ENCODE peak calls at places on chromosomes 5 and 9, in nine cellular contexts. One of them, this sample, is unnamed.

GRCh38 chr5:178376906-178377582 is 144.4 kb upstream of the PHYKPL start:
- DNase-seq in colonic mucosa: no peak
- DNase-seq in DMS 273 treated with DMSO at 0.1 percent for 48 hours: no peak
- DNase-seq in lower lobe of right lung: no peak
- DNase-seq in dermis microvascular lymphatic vessel endothelial cell: no peak
- DNase-seq in T-helper 17 cell: no peak
- DNase-seq in GM23248: no peak
- DNase-seq in activated CD4-positive, alpha-beta T cell treated with anti-CD3 and anti-CD28 coated beads, Interleukin-2, amount 50 U/mL, for 48 hours: no peak
- DNase-seq in AG04449: no peak
- DNase-seq in this sample: no peak

GRCh38 chr9:131603199-131603598 is 57.9 kb downstream of the PRRT1B start:
- DNase-seq in GM23248: no peak
- DNase-seq in dermis microvascular lymphatic vessel endothelial cell: no peak
- DNase-seq in colonic mucosa: no peak
- DNase-seq in activated CD4-positive, alpha-beta T cell treated with anti-CD3 and anti-CD28 coated beads, Interleukin-2, amount 50 U/mL, for 48 hours: no peak
- DNase-seq in lower lobe of right lung: no peak
- DNase-seq in DMS 273 treated with DMSO at 0.1 percent for 48 hours: no peak
- DNase-seq in AG04449: no peak
- DNase-seq in T-helper 17 cell: no peak
- DNase-seq in this sample: no peak

GRCh38 chr5:51544386-51544785 is 161.1 kb downstream of the ISL1 start:
- DNase-seq in lower lobe of right lung: no peak
- DNase-seq in DMS 273 treated with DMSO at 0.1 percent for 48 hours: no peak
- DNase-seq in T-helper 17 cell: no peak
- DNase-seq in AG04449: no peak
- DNase-seq in GM23248: no peak
- DNase-seq in dermis microvascular lymphatic vessel endothelial cell: no peak
- DNase-seq in activated CD4-positive, alpha-beta T cell treated with anti-CD3 and anti-CD28 coated beads, Interleukin-2, amount 50 U/mL, for 48 hours: no peak
- DNase-seq in colonic mucosa: no peak
- DNase-seq in this sample: no peak

GRCh38 chr5:96572864-96573512 is 89.2 kb upstream of the CAST start:
- DNase-seq in dermis microvascular lymphatic vessel endothelial cell: peak
- DNase-seq in AG04449: peak
- DNase-seq in T-helper 17 cell: no peak
- DNase-seq in colonic mucosa: no peak
- DNase-seq in lower lobe of right lung: no peak
- DNase-seq in activated CD4-positive, alpha-beta T cell treated with anti-CD3 and anti-CD28 coated beads, Interleukin-2, amount 50 U/mL, for 48 hours: no peak
- DNase-seq in GM23248: peak
- DNase-seq in DMS 273 treated with DMSO at 0.1 percent for 48 hours: peak
- DNase-seq in this sample: no peak

GRCh38 chr5:168209561-168209960 is 81.9 kb upstream of the WWC1 start:
- DNase-seq in AG04449: peak
- DNase-seq in GM23248: peak
- DNase-seq in T-helper 17 cell: no peak
- DNase-seq in lower lobe of right lung: no peak
- DNase-seq in activated CD4-positive, alpha-beta T cell treated with anti-CD3 and anti-CD28 coated beads, Interleukin-2, amount 50 U/mL, for 48 hours: no peak
- DNase-seq in DMS 273 treated with DMSO at 0.1 percent for 48 hours: no peak
- DNase-seq in dermis microvascular lymphatic vessel endothelial cell: no peak
- DNase-seq in colonic mucosa: no peak
- DNase-seq in this sample: no peak

GRCh38 chr9:120841930-120842684 is 615 bp downstream of the PSMD5 start:
- DNase-seq in T-helper 17 cell: no peak
- DNase-seq in activated CD4-positive, alpha-beta T cell treated with anti-CD3 and anti-CD28 coated beads, Interleukin-2, amount 50 U/mL, for 48 hours: no peak
- DNase-seq in AG04449: no peak
- DNase-seq in dermis microvascular lymphatic vessel endothelial cell: peak
- DNase-seq in lower lobe of right lung: no peak
- DNase-seq in DMS 273 treated with DMSO at 0.1 percent for 48 hours: no peak
- DNase-seq in GM23248: peak
- DNase-seq in colonic mucosa: no peak
- DNase-seq in this sample: no peak

GRCh38 chr5:141484499-141485304 is at the start of gene PCDHGC4:
- DNase-seq in AG04449: no peak
- DNase-seq in lower lobe of right lung: no peak
- DNase-seq in DMS 273 treated with DMSO at 0.1 percent for 48 hours: no peak
- DNase-seq in T-helper 17 cell: no peak
- DNase-seq in activated CD4-positive, alpha-beta T cell treated with anti-CD3 and anti-CD28 coated beads, Interleukin-2, amount 50 U/mL, for 48 hours: no peak
- DNase-seq in GM23248: peak
- DNase-seq in colonic mucosa: no peak
- DNase-seq in dermis microvascular lymphatic vessel endothelial cell: peak
- DNase-seq in this sample: peak

GRCh38 chr9:73348485-73348884 is 196.8 kb downstream of the ANXA1 start:
- DNase-seq in AG04449: no peak
- DNase-seq in DMS 273 treated with DMSO at 0.1 percent for 48 hours: no peak
- DNase-seq in GM23248: peak
- DNase-seq in lower lobe of right lung: no peak
- DNase-seq in activated CD4-positive, alpha-beta T cell treated with anti-CD3 and anti-CD28 coated beads, Interleukin-2, amount 50 U/mL, for 48 hours: no peak
- DNase-seq in dermis microvascular lymphatic vessel endothelial cell: no peak
- DNase-seq in T-helper 17 cell: no peak
- DNase-seq in colonic mucosa: no peak
- DNase-seq in this sample: no peak

GRCh38 chr9:35164711-35165110 is 2.9 kb downstream of the UNC13B start:
- DNase-seq in T-helper 17 cell: no peak
- DNase-seq in activated CD4-positive, alpha-beta T cell treated with anti-CD3 and anti-CD28 coated beads, Interleukin-2, amount 50 U/mL, for 48 hours: no peak
- DNase-seq in lower lobe of right lung: no peak
- DNase-seq in colonic mucosa: no peak
- DNase-seq in dermis microvascular lymphatic vessel endothelial cell: peak
- DNase-seq in AG04449: no peak
- DNase-seq in GM23248: peak
- DNase-seq in DMS 273 treated with DMSO at 0.1 percent for 48 hours: no peak
- DNase-seq in this sample: no peak

GRCh38 chr5:163354685-163355084 is 82.7 kb upstream of the CCNG1 start:
- DNase-seq in dermis microvascular lymphatic vessel endothelial cell: no peak
- DNase-seq in GM23248: no peak
- DNase-seq in AG04449: no peak
- DNase-seq in colonic mucosa: no peak
- DNase-seq in activated CD4-positive, alpha-beta T cell treated with anti-CD3 and anti-CD28 coated beads, Interleukin-2, amount 50 U/mL, for 48 hours: no peak
- DNase-seq in DMS 273 treated with DMSO at 0.1 percent for 48 hours: no peak
- DNase-seq in lower lobe of right lung: no peak
- DNase-seq in T-helper 17 cell: no peak
- DNase-seq in this sample: no peak

GRCh38 chr5:143536364-143536763 is 132.9 kb upstream of the NR3C1 start:
- DNase-seq in T-helper 17 cell: no peak
- DNase-seq in GM23248: peak
- DNase-seq in dermis microvascular lymphatic vessel endothelial cell: no peak
- DNase-seq in activated CD4-positive, alpha-beta T cell treated with anti-CD3 and anti-CD28 coated beads, Interleukin-2, amount 50 U/mL, for 48 hours: no peak
- DNase-seq in lower lobe of right lung: no peak
- DNase-seq in DMS 273 treated with DMSO at 0.1 percent for 48 hours: no peak
- DNase-seq in AG04449: peak
- DNase-seq in colonic mucosa: no peak
- DNase-seq in this sample: no peak

GRCh38 chr5:97124335-97124734 is 18.1 kb downstream of the LIX1 start:
- DNase-seq in T-helper 17 cell: no peak
- DNase-seq in lower lobe of right lung: no peak
- DNase-seq in dermis microvascular lymphatic vessel endothelial cell: no peak
- DNase-seq in AG04449: no peak
- DNase-seq in activated CD4-positive, alpha-beta T cell treated with anti-CD3 and anti-CD28 coated beads, Interleukin-2, amount 50 U/mL, for 48 hours: no peak
- DNase-seq in DMS 273 treated with DMSO at 0.1 percent for 48 hours: no peak
- DNase-seq in GM23248: no peak
- DNase-seq in colonic mucosa: no peak
- DNase-seq in this sample: no peak

GRCh38 chr9:121353246-121353975 is 16.6 kb downstream of the STOM start:
- DNase-seq in colonic mucosa: no peak
- DNase-seq in T-helper 17 cell: no peak
- DNase-seq in DMS 273 treated with DMSO at 0.1 percent for 48 hours: no peak
- DNase-seq in AG04449: no peak
- DNase-seq in lower lobe of right lung: no peak
- DNase-seq in activated CD4-positive, alpha-beta T cell treated with anti-CD3 and anti-CD28 coated beads, Interleukin-2, amount 50 U/mL, for 48 hours: peak
- DNase-seq in dermis microvascular lymphatic vessel endothelial cell: no peak
- DNase-seq in GM23248: no peak
- DNase-seq in this sample: no peak

GRCh38 chr9:34190996-34191892 is 12.4 kb downstream of the UBAP1 start:
- DNase-seq in lower lobe of right lung: no peak
- DNase-seq in dermis microvascular lymphatic vessel endothelial cell: peak
- DNase-seq in DMS 273 treated with DMSO at 0.1 percent for 48 hours: peak
- DNase-seq in GM23248: peak
- DNase-seq in colonic mucosa: no peak
- DNase-seq in AG04449: no peak
- DNase-seq in T-helper 17 cell: no peak
- DNase-seq in activated CD4-positive, alpha-beta T cell treated with anti-CD3 and anti-CD28 coated beads, Interleukin-2, amount 50 U/mL, for 48 hours: no peak
- DNase-seq in this sample: no peak

GRCh38 chr9:131578016-131578415 is 32.7 kb downstream of the PRRT1B start:
- DNase-seq in AG04449: no peak
- DNase-seq in GM23248: no peak
- DNase-seq in DMS 273 treated with DMSO at 0.1 percent for 48 hours: no peak
- DNase-seq in colonic mucosa: no peak
- DNase-seq in lower lobe of right lung: no peak
- DNase-seq in activated CD4-positive, alpha-beta T cell treated with anti-CD3 and anti-CD28 coated beads, Interleukin-2, amount 50 U/mL, for 48 hours: no peak
- DNase-seq in dermis microvascular lymphatic vessel endothelial cell: no peak
- DNase-seq in T-helper 17 cell: no peak
- DNase-seq in this sample: no peak

GRCh38 chr5:168654225-168654624 is 75.1 kb upstream of the PANK3 start:
- DNase-seq in lower lobe of right lung: no peak
- DNase-seq in dermis microvascular lymphatic vessel endothelial cell: no peak
- DNase-seq in activated CD4-positive, alpha-beta T cell treated with anti-CD3 and anti-CD28 coated beads, Interleukin-2, amount 50 U/mL, for 48 hours: no peak
- DNase-seq in AG04449: peak
- DNase-seq in colonic mucosa: no peak
- DNase-seq in T-helper 17 cell: no peak
- DNase-seq in DMS 273 treated with DMSO at 0.1 percent for 48 hours: no peak
- DNase-seq in GM23248: peak
- DNase-seq in this sample: peak

GRCh38 chr5:51382759-51383493 is at the start of gene ISL1:
- DNase-seq in dermis microvascular lymphatic vessel endothelial cell: peak
- DNase-seq in activated CD4-positive, alpha-beta T cell treated with anti-CD3 and anti-CD28 coated beads, Interleukin-2, amount 50 U/mL, for 48 hours: no peak
- DNase-seq in AG04449: peak
- DNase-seq in T-helper 17 cell: no peak
- DNase-seq in lower lobe of right lung: peak
- DNase-seq in colonic mucosa: peak
- DNase-seq in DMS 273 treated with DMSO at 0.1 percent for 48 hours: peak
- DNase-seq in GM23248: peak
- DNase-seq in this sample: peak

GRCh38 chr5:158301186-158301585 is 442.2 kb upstream of the CLINT1 start:
- DNase-seq in GM23248: no peak
- DNase-seq in T-helper 17 cell: no peak
- DNase-seq in DMS 273 treated with DMSO at 0.1 percent for 48 hours: no peak
- DNase-seq in colonic mucosa: no peak
- DNase-seq in AG04449: no peak
- DNase-seq in activated CD4-positive, alpha-beta T cell treated with anti-CD3 and anti-CD28 coated beads, Interleukin-2, amount 50 U/mL, for 48 hours: no peak
- DNase-seq in lower lobe of right lung: no peak
- DNase-seq in dermis microvascular lymphatic vessel endothelial cell: no peak
- DNase-seq in this sample: no peak

GRCh38 chr9:23842531-23843129 is 16.6 kb upstream of the ELAVL2 start:
- DNase-seq in colonic mucosa: no peak
- DNase-seq in DMS 273 treated with DMSO at 0.1 percent for 48 hours: no peak
- DNase-seq in GM23248: no peak
- DNase-seq in lower lobe of right lung: no peak
- DNase-seq in dermis microvascular lymphatic vessel endothelial cell: no peak
- DNase-seq in AG04449: no peak
- DNase-seq in activated CD4-positive, alpha-beta T cell treated with anti-CD3 and anti-CD28 coated beads, Interleukin-2, amount 50 U/mL, for 48 hours: no peak
- DNase-seq in T-helper 17 cell: no peak
- DNase-seq in this sample: no peak

GRCh38 chr5:67003906-67004729 is 192.5 kb downstream of the CD180 start:
- DNase-seq in T-helper 17 cell: peak
- DNase-seq in lower lobe of right lung: peak
- DNase-seq in colonic mucosa: peak
- DNase-seq in dermis microvascular lymphatic vessel endothelial cell: peak
- DNase-seq in GM23248: peak
- DNase-seq in DMS 273 treated with DMSO at 0.1 percent for 48 hours: peak
- DNase-seq in AG04449: peak
- DNase-seq in activated CD4-positive, alpha-beta T cell treated with anti-CD3 and anti-CD28 coated beads, Interleukin-2, amount 50 U/mL, for 48 hours: peak
- DNase-seq in this sample: peak

GRCh38 chr9:82736126-82736525 is 326.8 kb downstream of the RASEF start:
- DNase-seq in dermis microvascular lymphatic vessel endothelial cell: no peak
- DNase-seq in GM23248: no peak
- DNase-seq in colonic mucosa: no peak
- DNase-seq in lower lobe of right lung: no peak
- DNase-seq in AG04449: no peak
- DNase-seq in activated CD4-positive, alpha-beta T cell treated with anti-CD3 and anti-CD28 coated beads, Interleukin-2, amount 50 U/mL, for 48 hours: no peak
- DNase-seq in T-helper 17 cell: no peak
- DNase-seq in DMS 273 treated with DMSO at 0.1 percent for 48 hours: no peak
- DNase-seq in this sample: no peak

GRCh38 chr5:115168829-115169391 is 798 bp downstream of the TRIM36 start:
- DNase-seq in DMS 273 treated with DMSO at 0.1 percent for 48 hours: no peak
- DNase-seq in activated CD4-positive, alpha-beta T cell treated with anti-CD3 and anti-CD28 coated beads, Interleukin-2, amount 50 U/mL, for 48 hours: peak
- DNase-seq in dermis microvascular lymphatic vessel endothelial cell: no peak
- DNase-seq in lower lobe of right lung: no peak
- DNase-seq in colonic mucosa: peak
- DNase-seq in GM23248: peak
- DNase-seq in AG04449: no peak
- DNase-seq in T-helper 17 cell: no peak
- DNase-seq in this sample: peak

GRCh38 chr9:3525088-3525835 is 539 bp downstream of the RFX3 start:
- DNase-seq in GM23248: peak
- DNase-seq in T-helper 17 cell: no peak
- DNase-seq in DMS 273 treated with DMSO at 0.1 percent for 48 hours: no peak
- DNase-seq in lower lobe of right lung: peak
- DNase-seq in activated CD4-positive, alpha-beta T cell treated with anti-CD3 and anti-CD28 coated beads, Interleukin-2, amount 50 U/mL, for 48 hours: no peak
- DNase-seq in dermis microvascular lymphatic vessel endothelial cell: no peak
- DNase-seq in AG04449: no peak
- DNase-seq in colonic mucosa: no peak
- DNase-seq in this sample: no peak

GRCh38 chr5:177362871-177363507 is 5.3 kb downstream of the RGS14 start:
- DNase-seq in T-helper 17 cell: peak
- DNase-seq in colonic mucosa: peak
- DNase-seq in lower lobe of right lung: peak
- DNase-seq in activated CD4-positive, alpha-beta T cell treated with anti-CD3 and anti-CD28 coated beads, Interleukin-2, amount 50 U/mL, for 48 hours: peak
- DNase-seq in DMS 273 treated with DMSO at 0.1 percent for 48 hours: no peak
- DNase-seq in dermis microvascular lymphatic vessel endothelial cell: peak
- DNase-seq in AG04449: no peak
- DNase-seq in GM23248: peak
- DNase-seq in this sample: peak

GRCh38 chr5:151070449-151070848 is 10.4 kb downstream of the TNIP1 start:
- DNase-seq in DMS 273 treated with DMSO at 0.1 percent for 48 hours: no peak
- DNase-seq in AG04449: no peak
- DNase-seq in T-helper 17 cell: no peak
- DNase-seq in dermis microvascular lymphatic vessel endothelial cell: peak
- DNase-seq in GM23248: peak
- DNase-seq in activated CD4-positive, alpha-beta T cell treated with anti-CD3 and anti-CD28 coated beads, Interleukin-2, amount 50 U/mL, for 48 hours: no peak
- DNase-seq in colonic mucosa: no peak
- DNase-seq in lower lobe of right lung: no peak
- DNase-seq in this sample: no peak